ENCODE peak calls at places on chromosomes 7 and 10, in seven cellular contexts. One of them, this sample, is unnamed.

GRCh38 chr10:30088178-30088577 is 28.8 kb upstream of the JCAD start:
- DNase-seq in CD8-positive, alpha-beta T cell: no peak
- DNase-seq in fibroblast of pulmonary artery: no peak
- DNase-seq in NAMALWA: no peak
- DNase-seq in substantia nigra: no peak
- DNase-seq in astrocyte of the cerebellum: no peak
- DNase-seq in activated CD4-positive, alpha-beta T cell treated with anti-CD3 and anti-CD28 coated beads for 4 hours: no peak
- DNase-seq in this sample: no peak

GRCh38 chr10:50576245-50576815 is 47.4 kb downstream of the SGMS1 start:
- DNase-seq in CD8-positive, alpha-beta T cell: no peak
- DNase-seq in fibroblast of pulmonary artery: peak; percentile 35
- DNase-seq in NAMALWA: no peak
- DNase-seq in substantia nigra: peak; percentile 32
- DNase-seq in astrocyte of the cerebellum: no peak
- DNase-seq in activated CD4-positive, alpha-beta T cell treated with anti-CD3 and anti-CD28 coated beads for 4 hours: no peak
- DNase-seq in this sample: no peak

GRCh38 chr7:3043544-3044395 is at the start of gene CARD11:
- DNase-seq in CD8-positive, alpha-beta T cell: peak; percentile 78
- DNase-seq in fibroblast of pulmonary artery: peak; percentile 8
- DNase-seq in NAMALWA: peak; percentile 77
- DNase-seq in substantia nigra: no peak
- DNase-seq in astrocyte of the cerebellum: no peak
- DNase-seq in activated CD4-positive, alpha-beta T cell treated with anti-CD3 and anti-CD28 coated beads for 4 hours: peak; percentile 65
- DNase-seq in this sample: no peak

GRCh38 chr7:115618676-115619075 is 411.9 kb downstream of the TFEC start:
- DNase-seq in CD8-positive, alpha-beta T cell: no peak
- DNase-seq in fibroblast of pulmonary artery: peak; percentile 73
- DNase-seq in NAMALWA: no peak
- DNase-seq in substantia nigra: no peak
- DNase-seq in astrocyte of the cerebellum: peak; percentile 54
- DNase-seq in activated CD4-positive, alpha-beta T cell treated with anti-CD3 and anti-CD28 coated beads for 4 hours: no peak
- DNase-seq in this sample: no peak

GRCh38 chr7:74097937-74098614 is 14.5 kb downstream of the LIMK1 start:
- DNase-seq in CD8-positive, alpha-beta T cell: no peak
- DNase-seq in fibroblast of pulmonary artery: peak; percentile 76
- DNase-seq in NAMALWA: no peak
- DNase-seq in substantia nigra: no peak
- DNase-seq in astrocyte of the cerebellum: peak; percentile 84
- DNase-seq in activated CD4-positive, alpha-beta T cell treated with anti-CD3 and anti-CD28 coated beads for 4 hours: no peak
- DNase-seq in this sample: no peak

GRCh38 chr10:26555719-26556368 is 117.7 kb downstream of the APBB1IP start:
- DNase-seq in CD8-positive, alpha-beta T cell: no peak
- DNase-seq in fibroblast of pulmonary artery: peak; percentile 87
- DNase-seq in NAMALWA: no peak
- DNase-seq in substantia nigra: no peak
- DNase-seq in astrocyte of the cerebellum: peak; percentile 32
- DNase-seq in activated CD4-positive, alpha-beta T cell treated with anti-CD3 and anti-CD28 coated beads for 4 hours: no peak
- DNase-seq in this sample: peak; percentile 67

GRCh38 chr10:84172435-84173356 is 905 bp upstream of the GPR15LG start:
- DNase-seq in CD8-positive, alpha-beta T cell: no peak
- DNase-seq in fibroblast of pulmonary artery: no peak
- DNase-seq in NAMALWA: no peak
- DNase-seq in substantia nigra: no peak
- DNase-seq in astrocyte of the cerebellum: no peak
- DNase-seq in activated CD4-positive, alpha-beta T cell treated with anti-CD3 and anti-CD28 coated beads for 4 hours: no peak
- DNase-seq in this sample: no peak

GRCh38 chr10:131949041-131949862 is 32.5 kb downstream of the BNIP3 start:
- DNase-seq in CD8-positive, alpha-beta T cell: no peak
- DNase-seq in fibroblast of pulmonary artery: no peak
- DNase-seq in NAMALWA: no peak
- DNase-seq in substantia nigra: no peak
- DNase-seq in astrocyte of the cerebellum: no peak
- DNase-seq in activated CD4-positive, alpha-beta T cell treated with anti-CD3 and anti-CD28 coated beads for 4 hours: no peak
- DNase-seq in this sample: no peak

GRCh38 chr10:124565565-124566221 is 104.1 kb downstream of the LHPP start:
- DNase-seq in CD8-positive, alpha-beta T cell: no peak
- DNase-seq in fibroblast of pulmonary artery: peak; percentile 20
- DNase-seq in NAMALWA: peak; percentile 57
- DNase-seq in substantia nigra: no peak
- DNase-seq in astrocyte of the cerebellum: no peak
- DNase-seq in activated CD4-positive, alpha-beta T cell treated with anti-CD3 and anti-CD28 coated beads for 4 hours: no peak
- DNase-seq in this sample: peak; percentile 69

This sample was measured in Kasumi-1.